ENCODE peak calls at places on chromosomes 1 and 21, in seven cellular contexts. One of them, this sample, is unnamed.

GRCh38 chr1:245512181-245512888 is 357.6 kb downstream of the KIF26B start:
- DNase-seq in PC-9: no peak
- DNase-seq in A549: no peak
- DNase-seq in small intestine: no peak
- DNase-seq in fibroblast of mammary gland: peak; percentile 31
- DNase-seq in astrocyte of the spinal cord: no peak
- DNase-seq in mesenchymal stem cell: peak; percentile 17
- DNase-seq in this sample: no peak

GRCh38 chr1:119660253-119661078 is 12.4 kb upstream of the ZNF697 start:
- DNase-seq in PC-9: no peak
- DNase-seq in A549: no peak
- DNase-seq in small intestine: peak; percentile 84
- DNase-seq in fibroblast of mammary gland: no peak
- DNase-seq in astrocyte of the spinal cord: no peak
- DNase-seq in mesenchymal stem cell: no peak
- DNase-seq in this sample: no peak

GRCh38 chr1:4657920-4658585 is 3.6 kb downstream of the AJAP1 start:
- DNase-seq in PC-9: no peak
- DNase-seq in A549: no peak
- DNase-seq in small intestine: no peak
- DNase-seq in fibroblast of mammary gland: no peak
- DNase-seq in astrocyte of the spinal cord: no peak
- DNase-seq in mesenchymal stem cell: no peak
- DNase-seq in this sample: no peak

GRCh38 chr1:153647375-153647714 is 11.2 kb upstream of the SNAPIN start:
- DNase-seq in PC-9: no peak
- DNase-seq in A549: peak; percentile 12
- DNase-seq in small intestine: no peak
- DNase-seq in fibroblast of mammary gland: no peak
- DNase-seq in astrocyte of the spinal cord: no peak
- DNase-seq in mesenchymal stem cell: no peak
- DNase-seq in this sample: no peak

GRCh38 chr1:33175865-33176264 is 6.0 kb downstream of the TRIM62 start:
- DNase-seq in PC-9: no peak
- DNase-seq in A549: no peak
- DNase-seq in small intestine: no peak
- DNase-seq in fibroblast of mammary gland: no peak
- DNase-seq in astrocyte of the spinal cord: no peak
- DNase-seq in mesenchymal stem cell: no peak
- DNase-seq in this sample: no peak

GRCh38 chr1:119964673-119965363 is 68.5 kb upstream of the ADAM30 start:
- DNase-seq in PC-9: no peak
- DNase-seq in A549: no peak
- DNase-seq in small intestine: no peak
- DNase-seq in fibroblast of mammary gland: peak; percentile 80
- DNase-seq in astrocyte of the spinal cord: peak; percentile 92
- DNase-seq in mesenchymal stem cell: no peak
- DNase-seq in this sample: peak; percentile 39

GRCh38 chr1:206710457-206710823 is 25.7 kb downstream of the MAPKAPK2 start:
- DNase-seq in PC-9: no peak
- DNase-seq in A549: no peak
- DNase-seq in small intestine: no peak
- DNase-seq in fibroblast of mammary gland: no peak
- DNase-seq in astrocyte of the spinal cord: no peak
- DNase-seq in mesenchymal stem cell: no peak
- DNase-seq in this sample: no peak

GRCh38 chr1:93021539-93022134 is 57.4 kb upstream of the MTF2 start:
- DNase-seq in PC-9: no peak
- DNase-seq in A549: peak; percentile 48
- DNase-seq in small intestine: peak; percentile 55
- DNase-seq in fibroblast of mammary gland: peak; percentile 69
- DNase-seq in astrocyte of the spinal cord: peak; percentile 44
- DNase-seq in mesenchymal stem cell: peak; percentile 56
- DNase-seq in this sample: no peak

GRCh38 chr21:43740497-43741156 is 21.7 kb downstream of the PDXK start:
- DNase-seq in PC-9: peak; percentile 65
- DNase-seq in A549: peak; percentile 83
- DNase-seq in small intestine: peak; percentile 36
- DNase-seq in fibroblast of mammary gland: peak; percentile 45
- DNase-seq in astrocyte of the spinal cord: peak; percentile 17
- DNase-seq in mesenchymal stem cell: peak; percentile 89
- DNase-seq in this sample: no peak

GRCh38 chr1:32828341-32828740 is 10.9 kb downstream of the S100PBP start:
- DNase-seq in PC-9: no peak
- DNase-seq in A549: peak; percentile 24
- DNase-seq in small intestine: no peak
- DNase-seq in fibroblast of mammary gland: no peak
- DNase-seq in astrocyte of the spinal cord: peak; percentile 17
- DNase-seq in mesenchymal stem cell: peak; percentile 33
- DNase-seq in this sample: no peak

GRCh38 chr1:221228594-221228993 is 349.4 kb downstream of the HLX start:
- DNase-seq in PC-9: no peak
- DNase-seq in A549: no peak
- DNase-seq in small intestine: no peak
- DNase-seq in fibroblast of mammary gland: no peak
- DNase-seq in astrocyte of the spinal cord: no peak
- DNase-seq in mesenchymal stem cell: no peak
- DNase-seq in this sample: no peak

GRCh38 chr1:109979489-109980091 is 5.0 kb upstream of the AHCYL1 start:
- DNase-seq in PC-9: peak; percentile 66
- DNase-seq in A549: peak; percentile 75
- DNase-seq in small intestine: no peak
- DNase-seq in fibroblast of mammary gland: peak; percentile 82
- DNase-seq in astrocyte of the spinal cord: peak; percentile 20
- DNase-seq in mesenchymal stem cell: peak; percentile 83
- DNase-seq in this sample: no peak

GRCh38 chr21:28884481-28884880 is 108.2 kb downstream of the LTN1 start:
- DNase-seq in PC-9: no peak
- DNase-seq in A549: no peak
- DNase-seq in small intestine: no peak
- DNase-seq in fibroblast of mammary gland: peak; percentile 30
- DNase-seq in astrocyte of the spinal cord: no peak
- DNase-seq in mesenchymal stem cell: no peak
- DNase-seq in this sample: no peak

GRCh38 chr1:197618065-197618464 is 157.2 kb downstream of the DENND1B start:
- DNase-seq in PC-9: no peak
- DNase-seq in A549: no peak
- DNase-seq in small intestine: no peak
- DNase-seq in fibroblast of mammary gland: peak; percentile 50
- DNase-seq in astrocyte of the spinal cord: peak; percentile 4
- DNase-seq in mesenchymal stem cell: no peak
- DNase-seq in this sample: peak; percentile 9

GRCh38 chr21:31988492-31989285 is 115.9 kb downstream of the HUNK start:
- DNase-seq in PC-9: no peak
- DNase-seq in A549: no peak
- DNase-seq in small intestine: no peak
- DNase-seq in fibroblast of mammary gland: peak; percentile 52
- DNase-seq in astrocyte of the spinal cord: no peak
- DNase-seq in mesenchymal stem cell: peak; percentile 12
- DNase-seq in this sample: no peak

GRCh38 chr1:225319951-225320350 is 107.9 kb downstream of the LBR start:
- DNase-seq in PC-9: no peak
- DNase-seq in A549: no peak
- DNase-seq in small intestine: no peak
- DNase-seq in fibroblast of mammary gland: peak; percentile 62
- DNase-seq in astrocyte of the spinal cord: no peak
- DNase-seq in mesenchymal stem cell: no peak
- DNase-seq in this sample: no peak

GRCh38 chr1:191255354-191256057 is 777.8 kb upstream of the BRINP3 start:
- DNase-seq in PC-9: no peak
- DNase-seq in A549: no peak
- DNase-seq in small intestine: no peak
- DNase-seq in fibroblast of mammary gland: no peak
- DNase-seq in astrocyte of the spinal cord: peak; percentile 1
- DNase-seq in mesenchymal stem cell: no peak
- DNase-seq in this sample: no peak

GRCh38 chr1:89641781-89642180 is 8.9 kb downstream of the LRRC8C start:
- DNase-seq in PC-9: no peak
- DNase-seq in A549: no peak
- DNase-seq in small intestine: no peak
- DNase-seq in fibroblast of mammary gland: no peak
- DNase-seq in astrocyte of the spinal cord: no peak
- DNase-seq in mesenchymal stem cell: peak; percentile 29
- DNase-seq in this sample: no peak

GRCh38 chr1:169456029-169456428 is 28.8 kb upstream of the CCDC181 start:
- DNase-seq in PC-9: no peak
- DNase-seq in A549: no peak
- DNase-seq in small intestine: no peak
- DNase-seq in fibroblast of mammary gland: peak; percentile 5
- DNase-seq in astrocyte of the spinal cord: no peak
- DNase-seq in mesenchymal stem cell: no peak
- DNase-seq in this sample: no peak

GRCh38 chr1:169462385-169462784 is 23.4 kb downstream of the SLC19A2 start:
- DNase-seq in PC-9: no peak
- DNase-seq in A549: no peak
- DNase-seq in small intestine: no peak
- DNase-seq in fibroblast of mammary gland: no peak
- DNase-seq in astrocyte of the spinal cord: no peak
- DNase-seq in mesenchymal stem cell: no peak
- DNase-seq in this sample: no peak

GRCh38 chr1:169461390-169462001 is 24.2 kb downstream of the SLC19A2 start:
- DNase-seq in PC-9: no peak
- DNase-seq in A549: no peak
- DNase-seq in small intestine: no peak
- DNase-seq in fibroblast of mammary gland: no peak
- DNase-seq in astrocyte of the spinal cord: no peak
- DNase-seq in mesenchymal stem cell: no peak
- DNase-seq in this sample: no peak

GRCh38 chr1:169457443-169457842 is 28.3 kb downstream of the SLC19A2 start:
- DNase-seq in PC-9: no peak
- DNase-seq in A549: no peak
- DNase-seq in small intestine: no peak
- DNase-seq in fibroblast of mammary gland: no peak
- DNase-seq in astrocyte of the spinal cord: no peak
- DNase-seq in mesenchymal stem cell: no peak
- DNase-seq in this sample: no peak

DNA sequence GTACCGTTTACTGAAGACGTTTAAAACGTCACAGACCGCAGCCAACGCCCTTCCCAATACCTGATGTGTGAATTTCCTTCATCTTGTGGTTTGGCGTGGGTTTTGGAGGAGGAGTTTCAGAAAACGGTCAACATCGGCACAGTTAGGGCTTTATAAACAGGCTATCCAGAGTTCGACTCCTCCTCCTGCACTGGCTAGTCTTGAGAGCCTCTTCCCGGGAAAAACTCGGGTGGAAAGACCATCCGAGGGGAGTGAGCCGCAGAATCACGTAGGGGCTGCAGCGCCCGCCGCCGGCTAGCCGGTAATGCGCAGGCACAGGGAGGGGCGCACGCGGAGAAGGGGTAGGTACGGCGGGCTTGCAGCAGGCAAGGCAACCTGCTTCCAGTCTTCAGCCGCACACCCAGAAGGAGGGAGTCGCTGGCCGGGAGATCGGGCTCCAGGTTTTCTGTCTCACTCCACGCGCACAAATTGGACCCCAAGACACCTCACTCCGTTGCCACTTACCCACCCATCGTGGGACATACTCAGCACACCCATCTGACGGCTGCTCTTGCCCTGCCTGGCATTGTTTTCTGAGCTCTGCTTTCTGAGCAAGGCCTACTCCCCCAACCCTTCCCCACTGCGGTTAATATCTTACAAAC is 25.4 kb downstream of the SLC19A2 start:
- DNase-seq in PC-9: no peak
- DNase-seq in A549: no peak
- DNase-seq in small intestine: peak; percentile 2
- DNase-seq in fibroblast of mammary gland: peak; percentile 76
- DNase-seq in astrocyte of the spinal cord: peak; percentile 66
- DNase-seq in mesenchymal stem cell: no peak
- DNase-seq in this sample: no peak
- H3K4me3 ChIP-seq in PC-9: no peak overlapping the region
- H3K4me3 ChIP-seq in A549: no peak overlapping the region
- H3K4me3 ChIP-seq in small intestine: peak overlapping the region; percentile 14
- H3K4me3 ChIP-seq in fibroblast of mammary gland: peak overlapping the region; percentile 34
- H3K4me3 ChIP-seq in astrocyte of the spinal cord: peak overlapping the region; percentile 41
- H3K4me3 ChIP-seq in mesenchymal stem cell: peak overlapping the region; percentile 68
- H3K4me3 ChIP-seq in this sample: peak overlapping the region; percentile 28

GRCh38 chr1:30905403-30905802 is 3.2 kb downstream of the SDC3 start:
- DNase-seq in PC-9: no peak
- DNase-seq in A549: no peak
- DNase-seq in small intestine: no peak
- DNase-seq in fibroblast of mammary gland: no peak
- DNase-seq in astrocyte of the spinal cord: no peak
- DNase-seq in mesenchymal stem cell: no peak
- DNase-seq in this sample: no peak

GRCh38 chr1:30907390-30907640 is 1.2 kb downstream of the SDC3 start:
- DNase-seq in PC-9: no peak
- DNase-seq in A549: no peak
- DNase-seq in small intestine: no peak
- DNase-seq in fibroblast of mammary gland: no peak
- DNase-seq in astrocyte of the spinal cord: no peak
- DNase-seq in mesenchymal stem cell: no peak
- DNase-seq in this sample: no peak

GRCh38 chr1:30905898-30906620 is 2.5 kb downstream of the SDC3 start:
- DNase-seq in PC-9: no peak
- DNase-seq in A549: no peak
- DNase-seq in small intestine: no peak
- DNase-seq in fibroblast of mammary gland: no peak
- DNase-seq in astrocyte of the spinal cord: no peak
- DNase-seq in mesenchymal stem cell: no peak
- DNase-seq in this sample: no peak

GRCh38 chr1:30907641-30908445 is 715 bp downstream of the SDC3 start:
- DNase-seq in PC-9: no peak
- DNase-seq in A549: no peak
- DNase-seq in small intestine: no peak
- DNase-seq in fibroblast of mammary gland: no peak
- DNase-seq in astrocyte of the spinal cord: no peak
- DNase-seq in mesenchymal stem cell: no peak
- DNase-seq in this sample: no peak

GRCh38 chr1:30906631-30907389 is 1.7 kb downstream of the SDC3 start:
- DNase-seq in PC-9: no peak
- DNase-seq in A549: no peak
- DNase-seq in small intestine: no peak
- DNase-seq in fibroblast of mammary gland: no peak
- DNase-seq in astrocyte of the spinal cord: no peak
- DNase-seq in mesenchymal stem cell: no peak
- DNase-seq in this sample: no peak
- H3K4me3 ChIP-seq in PC-9: no peak overlapping the region
- H3K4me3 ChIP-seq in A549: no peak overlapping the region
- H3K4me3 ChIP-seq in small intestine: no peak overlapping the region
- H3K4me3 ChIP-seq in fibroblast of mammary gland: no peak overlapping the region
- H3K4me3 ChIP-seq in astrocyte of the spinal cord: peak overlapping the region; percentile 69
- H3K4me3 ChIP-seq in mesenchymal stem cell: no peak overlapping the region
- H3K4me3 ChIP-seq in this sample: peak overlapping the region; percentile 68

DNA sequence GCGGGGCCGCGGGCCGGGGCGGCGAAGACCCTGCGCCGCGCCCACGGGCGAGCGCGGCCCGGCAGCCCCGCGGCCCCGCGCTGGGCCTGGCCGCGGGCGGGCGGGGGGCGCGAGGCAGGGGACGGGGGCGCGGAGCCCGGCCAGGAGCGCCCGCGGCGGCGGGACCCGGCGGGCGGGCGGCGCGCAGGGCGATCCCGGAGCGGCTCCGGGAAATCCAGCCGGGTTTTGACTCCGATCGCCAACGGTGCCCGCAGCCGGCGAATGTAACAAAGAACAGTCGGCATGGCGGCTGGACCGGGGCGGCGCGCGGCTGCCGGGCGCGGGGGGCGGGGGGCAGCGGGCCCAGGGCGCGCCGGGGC is 334 bp downstream of the PRDM15 start:
- DNase-seq in PC-9: peak; percentile 63
- DNase-seq in A549: peak; percentile 68
- DNase-seq in small intestine: peak; percentile 77
- DNase-seq in fibroblast of mammary gland: peak; percentile 73
- DNase-seq in astrocyte of the spinal cord: peak; percentile 85
- DNase-seq in mesenchymal stem cell: peak; percentile 85
- DNase-seq in this sample: peak; percentile 65
- H3K4me3 ChIP-seq in PC-9: peak overlapping the region; percentile 76
- H3K4me3 ChIP-seq in A549: peak overlapping the region; percentile 57
- H3K4me3 ChIP-seq in small intestine: peak overlapping the region; percentile 96
- H3K4me3 ChIP-seq in fibroblast of mammary gland: peak overlapping the region; percentile 71
- H3K4me3 ChIP-seq in astrocyte of the spinal cord: peak overlapping the region; percentile 85
- H3K4me3 ChIP-seq in mesenchymal stem cell: peak overlapping the region; percentile 86
- H3K4me3 ChIP-seq in this sample: peak overlapping the region; percentile 94

GRCh38 chr1:49817681-49818080 is 206.1 kb downstream of the AGBL4 start:
- DNase-seq in PC-9: no peak
- DNase-seq in A549: no peak
- DNase-seq in small intestine: no peak
- DNase-seq in fibroblast of mammary gland: no peak
- DNase-seq in astrocyte of the spinal cord: no peak
- DNase-seq in mesenchymal stem cell: no peak
- DNase-seq in this sample: no peak
- H3K4me3 ChIP-seq in PC-9: no peak overlapping the region
- H3K4me3 ChIP-seq in A549: no peak overlapping the region
- H3K4me3 ChIP-seq in small intestine: no peak overlapping the region
- H3K4me3 ChIP-seq in fibroblast of mammary gland: no peak overlapping the region
- H3K4me3 ChIP-seq in astrocyte of the spinal cord: no peak overlapping the region
- H3K4me3 ChIP-seq in mesenchymal stem cell: no peak overlapping the region
- H3K4me3 ChIP-seq in this sample: no peak overlapping the region

This sample was measured in skeletal muscle cell.